ENCODE peak calls at places on chromosomes 7 and 10, in four cellular contexts. E is upper lobe of right lung, P is AG09309, S is RWPE1. Q is an unnamed sample.
A peak's percentile ranks its signal among the peaks of the same experiment; 100 is the strongest.

GRCh38 chr10:28149760-28150159 is 150.9 kb upstream of the ODAD2 start:
- DNase-seq in E (no peak), P (no peak), S (no peak), Q (no peak)

GRCh38 chr10:7432884-7433726 is 22.3 kb upstream of the SFMBT2 start:
- DNase-seq in E (no peak), P (no peak), S (no peak), Q (no peak)

GRCh38 chr7:466465-467191 is 53.0 kb downstream of the PDGFA start:
- DNase-seq in E (peak; percentile 40), P (no peak), S (no peak), Q (no peak)

GRCh38 chr7:47516985-47517590 is 64.8 kb downstream of the TNS3 start:
- DNase-seq in E (no peak), P (no peak), S (no peak), Q (no peak)

GRCh38 chr10:52599586-52600200 is 172.9 kb downstream of the MBL2 start:
- DNase-seq in E (no peak), P (no peak), S (no peak), Q (no peak)

GRCh38 chr7:27193335-27194001 is 6.4 kb downstream of the HOXA13 start:
- DNase-seq in E (peak; percentile 22), P (no peak), S (no peak), Q (no peak)

GRCh38 chr10:72248477-72249151 is 25.1 kb upstream of the DDIT4 start:
- DNase-seq in E (peak; percentile 87), P (no peak), S (peak; percentile 80), Q (no peak)

GRCh38 chr7:151888079-151888673 is 11.3 kb upstream of the PRKAG2 start:
- DNase-seq in E (no peak), P (no peak), S (no peak), Q (no peak)

GRCh38 chr10:22158426-22158825 is 59.4 kb downstream of the EBLN1 start:
- DNase-seq in E (no peak), P (no peak), S (no peak), Q (no peak)

GRCh38 chr10:101405006-101405405 is 51.0 kb downstream of the BTRC start:
- DNase-seq in E (no peak), P (no peak), S (no peak), Q (no peak)

GRCh38 chr7:46764100-46764941 is 817.6 kb downstream of the TNS3 start:
- DNase-seq in E (no peak), P (peak; percentile 92), S (peak; percentile 90), Q (peak; percentile 82)

GRCh38 chr10:123795846-123796590 is 95.6 kb downstream of the CPXM2 start:
- DNase-seq in E (no peak), P (no peak), S (no peak), Q (no peak)

GRCh38 chr10:79178614-79179403 is 110.0 kb downstream of the ZMIZ1 start:
- DNase-seq in E (no peak), P (peak; percentile 53), S (no peak), Q (peak; percentile 79)

GRCh38 chr10:129900825-129901224 is 63.2 kb downstream of the EBF3 start:
- DNase-seq in E (no peak), P (no peak), S (no peak), Q (no peak)

GRCh38 chr10:93081296-93081695 is 7.6 kb downstream of the CYP26A1 start:
- DNase-seq in E (no peak), P (no peak), S (no peak), Q (no peak)

GRCh38 chr7:10860516-10860915 is 113.2 kb upstream of the PHF14 start:
- DNase-seq in E (no peak), P (no peak), S (peak; percentile 37), Q (no peak)

GRCh38 chr7:112296416-112296815 is 89.9 kb downstream of the ZNF277 start:
- DNase-seq in E (no peak), P (no peak), S (no peak), Q (no peak)

GRCh38 chr10:72913287-72913686 is 19.7 kb downstream of the OIT3 start:
- DNase-seq in E (no peak), P (no peak), S (no peak), Q (no peak)

GRCh38 chr10:17406036-17406834 is 48.2 kb downstream of the ST8SIA6 start:
- DNase-seq in E (no peak), P (no peak), S (no peak), Q (no peak)

GRCh38 chr10:124560377-124560776 is 98.8 kb downstream of the LHPP start:
- DNase-seq in E (peak; percentile 58), P (peak; percentile 52), S (no peak), Q (peak; percentile 16)

GRCh38 chr7:30503273-30504212 is 1.1 kb downstream of the GGCT start:
- DNase-seq in E (no peak), P (no peak), S (no peak), Q (no peak)

GRCh38 chr10:106213493-106213892 is 951.0 kb downstream of the SORCS1 start:
- DNase-seq in E (no peak), P (no peak), S (no peak), Q (no peak)

GRCh38 chr7:29105191-29105590 is 41.1 kb downstream of the CPVL start:
- DNase-seq in E (no peak), P (no peak), S (no peak), Q (no peak)

GRCh38 chr7:29106128-29106988 is 40.0 kb downstream of the CPVL start:
- DNase-seq in E (no peak), P (peak; percentile 37), S (no peak), Q (peak; percentile 8)

GRCh38 chr7:29099896-29100847 is 46.2 kb downstream of the CPVL start:
- DNase-seq in E (no peak), P (no peak), S (no peak), Q (no peak)

GRCh38 chr7:29100857-29101256 is 45.5 kb downstream of the CPVL start:
- DNase-seq in E (no peak), P (no peak), S (no peak), Q (no peak)

DNA sequence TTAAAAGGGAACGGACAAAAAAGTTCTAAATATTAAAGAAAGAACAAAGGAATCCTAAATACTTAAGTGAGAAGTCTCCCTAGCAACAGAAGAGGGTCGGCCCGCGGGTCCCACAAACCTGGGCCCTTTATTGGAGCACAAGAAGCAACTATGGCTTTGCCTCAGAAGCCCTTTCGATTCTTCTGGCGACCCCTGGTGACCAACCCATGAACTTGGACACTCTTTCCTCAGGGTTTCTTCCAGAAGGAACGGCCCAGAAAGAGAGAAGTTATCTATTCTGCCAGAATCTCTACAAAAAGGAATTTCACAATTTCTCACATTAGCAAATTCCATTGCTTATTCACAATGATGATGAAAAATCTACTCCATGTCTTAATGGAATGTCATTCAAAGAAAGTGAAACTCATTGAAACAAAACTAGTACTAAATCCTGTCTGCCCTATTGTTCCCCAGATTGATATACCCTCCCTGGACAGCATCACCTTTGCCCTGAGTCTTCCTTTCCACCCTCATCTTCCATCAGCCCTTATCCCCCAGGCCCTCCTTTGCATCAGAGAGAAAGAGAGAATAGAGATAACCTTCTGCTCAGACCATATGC is 43.7 kb downstream of the CPVL start:
- DNase-seq in E (peak; percentile 68), P (peak; percentile 53), S (no peak), Q (peak; percentile 8)
- TF ChIP-seq CTCF in E (peak; percentile 68), P (peak; percentile 75), S (peak; percentile 65), Q (peak; percentile 77)

GRCh38 chr7:117993377-117994003 is 120.2 kb upstream of the CTTNBP2 start:
- DNase-seq in E (no peak), P (no peak), S (peak; percentile 39), Q (no peak)
- TF ChIP-seq CTCF in E (peak; percentile 44), P (no peak), S (peak; percentile 53), Q (peak; percentile 71)

GRCh38 chr10:43881657-43882056 is 233.0 kb upstream of the ZNF32 start:
- DNase-seq in E (no peak), P (no peak), S (no peak), Q (no peak)

GRCh38 chr10:43888551-43888950 is 239.9 kb upstream of the ZNF32 start:
- DNase-seq in E (no peak), P (peak; percentile 73), S (no peak), Q (peak; percentile 72)

GRCh38 chr10:43884516-43885105 is 235.9 kb upstream of the ZNF32 start:
- DNase-seq in E (no peak), P (no peak), S (no peak), Q (no peak)

GRCh38 chr10:43885252-43885651 is 236.6 kb upstream of the ZNF32 start:
- DNase-seq in E (no peak), P (no peak), S (no peak), Q (no peak)

DNA sequence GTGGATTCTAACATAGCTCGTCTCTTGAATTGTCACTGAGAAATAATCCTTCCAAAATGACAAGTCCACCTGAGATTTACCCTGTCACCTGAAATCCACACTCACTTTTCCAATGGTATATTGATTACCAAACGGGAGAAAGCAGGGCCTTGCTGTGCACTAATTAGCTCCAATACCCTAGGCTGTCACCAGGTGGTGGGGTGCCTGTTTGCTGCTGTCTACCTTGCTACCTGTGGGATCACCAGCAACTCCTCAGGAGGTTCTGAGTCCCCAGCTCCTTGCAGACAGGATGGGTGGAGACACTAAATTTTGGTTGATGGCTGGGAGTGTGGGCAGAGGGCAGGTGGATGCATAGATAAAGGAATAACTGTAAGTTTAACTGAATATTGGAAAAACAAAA is 237.2 kb upstream of the ZNF32 start:
- DNase-seq in E (no peak), P (no peak), S (no peak), Q (no peak)
- TF ChIP-seq CTCF in E (no peak), P (no peak), S (no peak), Q (no peak)

GRCh38 chr7:122902751-122903495 is 16.7 kb upstream of the CADPS2 start:
- DNase-seq in E (no peak), P (no peak), S (no peak), Q (no peak)
- TF ChIP-seq CTCF in E (no peak), P (no peak), S (no peak), Q (no peak)

DNA sequence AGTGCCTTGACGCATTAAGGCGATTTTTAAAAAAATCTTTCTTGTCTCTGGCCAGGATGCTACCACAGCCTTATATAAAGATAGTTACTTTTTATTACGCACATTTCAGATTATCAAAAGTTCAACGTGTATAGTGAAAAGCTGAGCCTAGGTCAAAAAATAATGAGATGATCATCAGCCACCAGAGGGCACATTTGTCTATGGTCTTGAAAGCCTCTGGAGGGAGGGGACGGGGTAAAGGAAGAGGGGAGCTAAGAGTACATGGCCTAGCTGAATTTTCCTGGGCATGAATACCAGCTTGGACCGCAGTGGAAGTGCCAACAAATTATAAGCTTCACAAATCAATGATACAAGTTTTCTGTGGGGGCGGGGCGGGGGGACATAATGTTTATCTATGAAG is 285.9 kb upstream of the SMIM30 start:
- DNase-seq in E (no peak), P (no peak), S (no peak), Q (no peak)
- TF ChIP-seq CTCF in E (no peak), P (no peak), S (no peak), Q (peak; percentile 18)

DNA sequence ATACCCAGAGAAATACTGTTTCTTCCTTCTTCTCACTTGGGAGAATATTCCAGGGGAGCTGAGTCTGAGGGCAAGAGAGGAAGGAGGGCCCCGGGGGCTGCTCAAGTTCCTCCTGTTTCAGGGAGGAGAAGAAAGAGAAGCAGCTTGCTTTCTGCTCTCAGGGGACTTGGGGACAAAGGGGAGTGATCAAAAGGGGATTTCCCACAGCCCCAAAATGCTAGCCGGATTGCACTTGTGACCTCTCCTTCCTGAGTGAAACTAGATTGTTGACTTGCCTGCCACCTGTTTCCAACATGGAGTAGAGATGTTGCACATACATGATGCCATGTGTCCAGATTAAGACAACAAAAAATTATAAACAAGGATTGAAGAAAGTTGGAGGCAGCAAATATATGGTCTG is 28.7 kb upstream of the PDCD4 start:
- DNase-seq in E (no peak), P (no peak), S (no peak), Q (no peak)
- TF ChIP-seq CTCF in E (no peak), P (no peak), S (no peak), Q (no peak)

GRCh38 chr7:115117748-115118147 is 195.9 kb downstream of the MDFIC start:
- DNase-seq in E (no peak), P (no peak), S (no peak), Q (no peak)
- TF ChIP-seq CTCF in E (no peak), P (no peak), S (no peak), Q (no peak)

GRCh38 chr10:103353281-103353680 is 2.3 kb upstream of the PCGF6 start:
- DNase-seq in E (no peak), P (no peak), S (no peak), Q (no peak)
- TF ChIP-seq CTCF in E (no peak), P (no peak), S (no peak), Q (no peak)

Q was measured in AG04450.